ENCODE peak calls at places on chromosomes 5 and 9, in ten cellular contexts. One of them, this sample, is unnamed.

GRCh38 chr5:59767753-59768159 is 125.8 kb downstream of the PDE4D start:
- DNase-seq in effector memory CD4-positive, alpha-beta T cell: no peak
- DNase-seq in HFF-Myc: no peak
- DNase-seq in activated effector memory CD4-positive, alpha-beta T cell treated with Interleukin-2 at 50 U/mL for 16 hours: no peak
- DNase-seq in hippocampal formation: no peak
- DNase-seq in mesothelial cell of epicardium: no peak
- DNase-seq in kidney tubule cell: no peak
- DNase-seq in mucosa of descending colon: no peak
- DNase-seq in GM12865: no peak
- DNase-seq in iris pigment epithelial cell: peak
- DNase-seq in this sample: no peak

GRCh38 chr5:65961644-65962043 is 35.3 kb downstream of the ERBIN start:
- DNase-seq in kidney tubule cell: peak
- DNase-seq in activated effector memory CD4-positive, alpha-beta T cell treated with Interleukin-2 at 50 U/mL for 16 hours: no peak
- DNase-seq in mesothelial cell of epicardium: no peak
- DNase-seq in hippocampal formation: no peak
- DNase-seq in effector memory CD4-positive, alpha-beta T cell: no peak
- DNase-seq in HFF-Myc: peak
- DNase-seq in mucosa of descending colon: no peak
- DNase-seq in GM12865: peak
- DNase-seq in iris pigment epithelial cell: peak
- DNase-seq in this sample: no peak

GRCh38 chr5:103472820-103473219 is 89.8 kb downstream of the NUDT12 start:
- DNase-seq in iris pigment epithelial cell: peak
- DNase-seq in effector memory CD4-positive, alpha-beta T cell: no peak
- DNase-seq in mesothelial cell of epicardium: no peak
- DNase-seq in HFF-Myc: no peak
- DNase-seq in hippocampal formation: no peak
- DNase-seq in kidney tubule cell: no peak
- DNase-seq in mucosa of descending colon: no peak
- DNase-seq in activated effector memory CD4-positive, alpha-beta T cell treated with Interleukin-2 at 50 U/mL for 16 hours: no peak
- DNase-seq in GM12865: no peak
- DNase-seq in this sample: no peak

GRCh38 chr9:133758228-133758627 is 20.1 kb upstream of the SARDH start:
- DNase-seq in mucosa of descending colon: no peak
- DNase-seq in activated effector memory CD4-positive, alpha-beta T cell treated with Interleukin-2 at 50 U/mL for 16 hours: no peak
- DNase-seq in iris pigment epithelial cell: no peak
- DNase-seq in effector memory CD4-positive, alpha-beta T cell: no peak
- DNase-seq in kidney tubule cell: no peak
- DNase-seq in HFF-Myc: no peak
- DNase-seq in mesothelial cell of epicardium: no peak
- DNase-seq in GM12865: no peak
- DNase-seq in hippocampal formation: no peak
- DNase-seq in this sample: no peak

GRCh38 chr9:83384214-83384613 is 154.0 kb downstream of the FRMD3 start:
- DNase-seq in activated effector memory CD4-positive, alpha-beta T cell treated with Interleukin-2 at 50 U/mL for 16 hours: no peak
- DNase-seq in iris pigment epithelial cell: no peak
- DNase-seq in mucosa of descending colon: no peak
- DNase-seq in HFF-Myc: no peak
- DNase-seq in effector memory CD4-positive, alpha-beta T cell: no peak
- DNase-seq in mesothelial cell of epicardium: no peak
- DNase-seq in GM12865: no peak
- DNase-seq in hippocampal formation: no peak
- DNase-seq in kidney tubule cell: no peak
- DNase-seq in this sample: no peak

GRCh38 chr5:72101828-72102227 is 5.4 kb upstream of the MAP1B start:
- DNase-seq in effector memory CD4-positive, alpha-beta T cell: no peak
- DNase-seq in mesothelial cell of epicardium: no peak
- DNase-seq in kidney tubule cell: peak
- DNase-seq in HFF-Myc: no peak
- DNase-seq in mucosa of descending colon: no peak
- DNase-seq in hippocampal formation: no peak
- DNase-seq in activated effector memory CD4-positive, alpha-beta T cell treated with Interleukin-2 at 50 U/mL for 16 hours: no peak
- DNase-seq in GM12865: no peak
- DNase-seq in iris pigment epithelial cell: peak
- DNase-seq in this sample: no peak

GRCh38 chr5:149748471-149749094 is 18.5 kb downstream of the PPARGC1B start:
- DNase-seq in mucosa of descending colon: no peak
- DNase-seq in iris pigment epithelial cell: no peak
- DNase-seq in HFF-Myc: no peak
- DNase-seq in effector memory CD4-positive, alpha-beta T cell: no peak
- DNase-seq in mesothelial cell of epicardium: no peak
- DNase-seq in kidney tubule cell: no peak
- DNase-seq in hippocampal formation: no peak
- DNase-seq in activated effector memory CD4-positive, alpha-beta T cell treated with Interleukin-2 at 50 U/mL for 16 hours: no peak
- DNase-seq in GM12865: no peak
- DNase-seq in this sample: no peak

GRCh38 chr5:79856456-79857055 is 134.5 kb downstream of the MTX3 start:
- DNase-seq in activated effector memory CD4-positive, alpha-beta T cell treated with Interleukin-2 at 50 U/mL for 16 hours: no peak
- DNase-seq in mesothelial cell of epicardium: no peak
- DNase-seq in effector memory CD4-positive, alpha-beta T cell: no peak
- DNase-seq in HFF-Myc: no peak
- DNase-seq in kidney tubule cell: no peak
- DNase-seq in GM12865: no peak
- DNase-seq in iris pigment epithelial cell: no peak
- DNase-seq in mucosa of descending colon: no peak
- DNase-seq in hippocampal formation: no peak
- DNase-seq in this sample: no peak

GRCh38 chr5:36060516-36060885 is 6.2 kb downstream of the UGT3A2 start:
- DNase-seq in hippocampal formation: no peak
- DNase-seq in HFF-Myc: no peak
- DNase-seq in effector memory CD4-positive, alpha-beta T cell: no peak
- DNase-seq in kidney tubule cell: no peak
- DNase-seq in GM12865: peak
- DNase-seq in mesothelial cell of epicardium: no peak
- DNase-seq in mucosa of descending colon: no peak
- DNase-seq in iris pigment epithelial cell: no peak
- DNase-seq in activated effector memory CD4-positive, alpha-beta T cell treated with Interleukin-2 at 50 U/mL for 16 hours: no peak
- DNase-seq in this sample: no peak

GRCh38 chr9:36871606-36872005 is 162.5 kb downstream of the PAX5 start:
- DNase-seq in mucosa of descending colon: no peak
- DNase-seq in activated effector memory CD4-positive, alpha-beta T cell treated with Interleukin-2 at 50 U/mL for 16 hours: no peak
- DNase-seq in mesothelial cell of epicardium: no peak
- DNase-seq in iris pigment epithelial cell: no peak
- DNase-seq in hippocampal formation: no peak
- DNase-seq in HFF-Myc: no peak
- DNase-seq in effector memory CD4-positive, alpha-beta T cell: no peak
- DNase-seq in GM12865: no peak
- DNase-seq in kidney tubule cell: no peak
- DNase-seq in this sample: no peak

GRCh38 chr5:156391139-156391538 is 64.2 kb downstream of the SGCD start:
- DNase-seq in effector memory CD4-positive, alpha-beta T cell: no peak
- DNase-seq in mesothelial cell of epicardium: no peak
- DNase-seq in kidney tubule cell: no peak
- DNase-seq in HFF-Myc: no peak
- DNase-seq in hippocampal formation: no peak
- DNase-seq in GM12865: no peak
- DNase-seq in mucosa of descending colon: no peak
- DNase-seq in iris pigment epithelial cell: peak
- DNase-seq in activated effector memory CD4-positive, alpha-beta T cell treated with Interleukin-2 at 50 U/mL for 16 hours: no peak
- DNase-seq in this sample: no peak

GRCh38 chr9:71819115-71819739 is 50.9 kb upstream of the CEMIP2 start:
- DNase-seq in GM12865: peak
- DNase-seq in mucosa of descending colon: peak
- DNase-seq in iris pigment epithelial cell: peak
- DNase-seq in mesothelial cell of epicardium: no peak
- DNase-seq in activated effector memory CD4-positive, alpha-beta T cell treated with Interleukin-2 at 50 U/mL for 16 hours: no peak
- DNase-seq in effector memory CD4-positive, alpha-beta T cell: peak
- DNase-seq in HFF-Myc: no peak
- DNase-seq in hippocampal formation: peak
- DNase-seq in kidney tubule cell: peak
- DNase-seq in this sample: peak

GRCh38 chr5:111183064-111183463 is 41.1 kb upstream of the CAMK4 start:
- DNase-seq in hippocampal formation: no peak
- DNase-seq in GM12865: no peak
- DNase-seq in HFF-Myc: no peak
- DNase-seq in mesothelial cell of epicardium: no peak
- DNase-seq in effector memory CD4-positive, alpha-beta T cell: no peak
- DNase-seq in iris pigment epithelial cell: no peak
- DNase-seq in activated effector memory CD4-positive, alpha-beta T cell treated with Interleukin-2 at 50 U/mL for 16 hours: no peak
- DNase-seq in kidney tubule cell: no peak
- DNase-seq in mucosa of descending colon: no peak
- DNase-seq in this sample: no peak

GRCh38 chr5:170552486-170553122 is 48.8 kb downstream of the KCNIP1 start:
- DNase-seq in GM12865: no peak
- DNase-seq in mesothelial cell of epicardium: peak
- DNase-seq in mucosa of descending colon: peak
- DNase-seq in effector memory CD4-positive, alpha-beta T cell: no peak
- DNase-seq in hippocampal formation: peak
- DNase-seq in iris pigment epithelial cell: peak
- DNase-seq in kidney tubule cell: peak
- DNase-seq in activated effector memory CD4-positive, alpha-beta T cell treated with Interleukin-2 at 50 U/mL for 16 hours: no peak
- DNase-seq in HFF-Myc: peak
- DNase-seq in this sample: no peak

GRCh38 chr9:18673179-18673578 is 199.2 kb downstream of the ADAMTSL1 start:
- DNase-seq in iris pigment epithelial cell: no peak
- DNase-seq in mucosa of descending colon: no peak
- DNase-seq in activated effector memory CD4-positive, alpha-beta T cell treated with Interleukin-2 at 50 U/mL for 16 hours: no peak
- DNase-seq in mesothelial cell of epicardium: no peak
- DNase-seq in hippocampal formation: no peak
- DNase-seq in GM12865: no peak
- DNase-seq in HFF-Myc: no peak
- DNase-seq in effector memory CD4-positive, alpha-beta T cell: no peak
- DNase-seq in kidney tubule cell: no peak
- DNase-seq in this sample: no peak

GRCh38 chr5:157594237-157594636 is 18.7 kb upstream of the ADAM19 start:
- DNase-seq in mucosa of descending colon: no peak
- DNase-seq in activated effector memory CD4-positive, alpha-beta T cell treated with Interleukin-2 at 50 U/mL for 16 hours: no peak
- DNase-seq in iris pigment epithelial cell: peak
- DNase-seq in mesothelial cell of epicardium: no peak
- DNase-seq in kidney tubule cell: no peak
- DNase-seq in GM12865: peak
- DNase-seq in HFF-Myc: no peak
- DNase-seq in effector memory CD4-positive, alpha-beta T cell: no peak
- DNase-seq in hippocampal formation: no peak
- DNase-seq in this sample: no peak

GRCh38 chr5:153256-153655 is 38.0 kb upstream of the LRRC14B start:
- DNase-seq in mucosa of descending colon: no peak
- DNase-seq in kidney tubule cell: peak
- DNase-seq in hippocampal formation: no peak
- DNase-seq in effector memory CD4-positive, alpha-beta T cell: no peak
- DNase-seq in mesothelial cell of epicardium: no peak
- DNase-seq in activated effector memory CD4-positive, alpha-beta T cell treated with Interleukin-2 at 50 U/mL for 16 hours: no peak
- DNase-seq in iris pigment epithelial cell: no peak
- DNase-seq in HFF-Myc: no peak
- DNase-seq in GM12865: no peak
- DNase-seq in this sample: no peak

GRCh38 chr5:1883120-1883924 is 597 bp upstream of the IRX4 start:
- DNase-seq in iris pigment epithelial cell: no peak
- DNase-seq in mesothelial cell of epicardium: no peak
- DNase-seq in mucosa of descending colon: no peak
- DNase-seq in HFF-Myc: no peak
- DNase-seq in GM12865: no peak
- DNase-seq in activated effector memory CD4-positive, alpha-beta T cell treated with Interleukin-2 at 50 U/mL for 16 hours: no peak
- DNase-seq in kidney tubule cell: peak
- DNase-seq in effector memory CD4-positive, alpha-beta T cell: no peak
- DNase-seq in hippocampal formation: no peak
- DNase-seq in this sample: peak

GRCh38 chr9:92564479-92564878 is 28.7 kb upstream of the ECM2 start:
- DNase-seq in activated effector memory CD4-positive, alpha-beta T cell treated with Interleukin-2 at 50 U/mL for 16 hours: no peak
- DNase-seq in kidney tubule cell: no peak
- DNase-seq in GM12865: no peak
- DNase-seq in mesothelial cell of epicardium: no peak
- DNase-seq in hippocampal formation: no peak
- DNase-seq in HFF-Myc: no peak
- DNase-seq in effector memory CD4-positive, alpha-beta T cell: no peak
- DNase-seq in mucosa of descending colon: no peak
- DNase-seq in iris pigment epithelial cell: peak
- DNase-seq in this sample: no peak

GRCh38 chr5:112957970-112958773 is 18.4 kb upstream of the DCP2 start:
- DNase-seq in HFF-Myc: peak
- DNase-seq in mesothelial cell of epicardium: no peak
- DNase-seq in kidney tubule cell: peak
- DNase-seq in GM12865: peak
- DNase-seq in hippocampal formation: no peak
- DNase-seq in iris pigment epithelial cell: peak
- DNase-seq in mucosa of descending colon: peak
- DNase-seq in effector memory CD4-positive, alpha-beta T cell: no peak
- DNase-seq in activated effector memory CD4-positive, alpha-beta T cell treated with Interleukin-2 at 50 U/mL for 16 hours: no peak
- DNase-seq in this sample: peak

GRCh38 chr5:5726401-5726800 is 303.9 kb downstream of the ICE1 start:
- DNase-seq in hippocampal formation: no peak
- DNase-seq in GM12865: no peak
- DNase-seq in iris pigment epithelial cell: no peak
- DNase-seq in mesothelial cell of epicardium: no peak
- DNase-seq in kidney tubule cell: no peak
- DNase-seq in mucosa of descending colon: no peak
- DNase-seq in HFF-Myc: no peak
- DNase-seq in effector memory CD4-positive, alpha-beta T cell: no peak
- DNase-seq in activated effector memory CD4-positive, alpha-beta T cell treated with Interleukin-2 at 50 U/mL for 16 hours: no peak
- DNase-seq in this sample: no peak

GRCh38 chr5:138243794-138244193 is 30.6 kb downstream of the GFRA3 start:
- DNase-seq in mucosa of descending colon: no peak
- DNase-seq in GM12865: no peak
- DNase-seq in HFF-Myc: no peak
- DNase-seq in activated effector memory CD4-positive, alpha-beta T cell treated with Interleukin-2 at 50 U/mL for 16 hours: no peak
- DNase-seq in mesothelial cell of epicardium: no peak
- DNase-seq in iris pigment epithelial cell: no peak
- DNase-seq in hippocampal formation: peak
- DNase-seq in effector memory CD4-positive, alpha-beta T cell: no peak
- DNase-seq in kidney tubule cell: no peak
- DNase-seq in this sample: no peak

GRCh38 chr9:122848256-122848943 is 20.0 kb upstream of the PDCL start:
- DNase-seq in effector memory CD4-positive, alpha-beta T cell: no peak
- DNase-seq in activated effector memory CD4-positive, alpha-beta T cell treated with Interleukin-2 at 50 U/mL for 16 hours: no peak
- DNase-seq in kidney tubule cell: no peak
- DNase-seq in GM12865: no peak
- DNase-seq in HFF-Myc: no peak
- DNase-seq in mucosa of descending colon: no peak
- DNase-seq in hippocampal formation: no peak
- DNase-seq in mesothelial cell of epicardium: no peak
- DNase-seq in iris pigment epithelial cell: no peak
- DNase-seq in this sample: no peak

GRCh38 chr5:14809369-14810144 is 62.0 kb downstream of the ANKH start:
- DNase-seq in hippocampal formation: peak
- DNase-seq in mesothelial cell of epicardium: no peak
- DNase-seq in effector memory CD4-positive, alpha-beta T cell: peak
- DNase-seq in activated effector memory CD4-positive, alpha-beta T cell treated with Interleukin-2 at 50 U/mL for 16 hours: peak
- DNase-seq in kidney tubule cell: peak
- DNase-seq in GM12865: peak
- DNase-seq in iris pigment epithelial cell: peak
- DNase-seq in HFF-Myc: peak
- DNase-seq in mucosa of descending colon: peak
- DNase-seq in this sample: peak

GRCh38 chr5:14767942-14768837 is 103.4 kb downstream of the ANKH start:
- DNase-seq in HFF-Myc: no peak
- DNase-seq in mesothelial cell of epicardium: no peak
- DNase-seq in effector memory CD4-positive, alpha-beta T cell: no peak
- DNase-seq in GM12865: no peak
- DNase-seq in mucosa of descending colon: no peak
- DNase-seq in kidney tubule cell: peak
- DNase-seq in hippocampal formation: no peak
- DNase-seq in activated effector memory CD4-positive, alpha-beta T cell treated with Interleukin-2 at 50 U/mL for 16 hours: no peak
- DNase-seq in iris pigment epithelial cell: peak
- DNase-seq in this sample: no peak

GRCh38 chr9:125986966-125987365 is 239.8 kb downstream of the PBX3 start:
- DNase-seq in kidney tubule cell: no peak
- DNase-seq in mesothelial cell of epicardium: peak
- DNase-seq in hippocampal formation: no peak
- DNase-seq in effector memory CD4-positive, alpha-beta T cell: no peak
- DNase-seq in GM12865: no peak
- DNase-seq in activated effector memory CD4-positive, alpha-beta T cell treated with Interleukin-2 at 50 U/mL for 16 hours: no peak
- DNase-seq in HFF-Myc: no peak
- DNase-seq in mucosa of descending colon: no peak
- DNase-seq in iris pigment epithelial cell: no peak
- DNase-seq in this sample: no peak

GRCh38 chr9:88532320-88532719 is 2.7 kb upstream of the NXNL2 start:
- DNase-seq in effector memory CD4-positive, alpha-beta T cell: no peak
- DNase-seq in kidney tubule cell: peak
- DNase-seq in iris pigment epithelial cell: peak
- DNase-seq in GM12865: no peak
- DNase-seq in mesothelial cell of epicardium: no peak
- DNase-seq in HFF-Myc: no peak
- DNase-seq in activated effector memory CD4-positive, alpha-beta T cell treated with Interleukin-2 at 50 U/mL for 16 hours: no peak
- DNase-seq in mucosa of descending colon: no peak
- DNase-seq in hippocampal formation: no peak
- DNase-seq in this sample: no peak

This sample was measured in germinal center.